ENCODE peak calls at places on chromosomes 13 and 19, in five cellular contexts. I, F, J, O and U are unnamed samples.

GRCh38 chr13:73665279-73665678 is 468.9 kb downstream of the KLF12 start:
- DNase-seq in O (no peak), J (no peak), I (no peak), F (no peak), U (no peak)

GRCh38 chr13:50712882-50713281 is 130.6 kb downstream of the DLEU7 start:
- DNase-seq in F (no peak), J (no peak), O (no peak), I (no peak), U (no peak)

GRCh38 chr19:45439569-45440258 is 16.0 kb upstream of the ERCC1 start:
- DNase-seq in F (peak; percentile 87), J (peak; percentile 78), I (peak; percentile 76), O (peak; percentile 96), U (no peak)

GRCh38 chr13:39051157-39051556 is 12.9 kb downstream of the NHLRC3 start:
- DNase-seq in J (no peak), O (no peak), I (peak; percentile 46), F (no peak), U (no peak)

GRCh38 chr19:49997709-49998108 is 27.5 kb downstream of the VRK3 start:
- DNase-seq in O (no peak), F (peak; percentile 81), J (peak; percentile 28), I (peak; percentile 85), U (no peak)

GRCh38 chr13:32537580-32538233 is 888 bp downstream of the N4BP2L2 start:
- DNase-seq in O (peak; percentile 60), F (peak; percentile 67), J (peak; percentile 7), I (peak; percentile 19), U (peak; percentile 86)

GRCh38 chr19:17289489-17289888 is 7.8 kb downstream of the ANKLE1 start:
- DNase-seq in I (peak; percentile 96), J (peak; percentile 72), F (peak; percentile 95), O (peak; percentile 79), U (no peak)

GRCh38 chr19:3366761-3367571 is 583 bp downstream of the NFIC start:
- DNase-seq in F (peak; percentile 75), I (no peak), O (peak; percentile 84), J (peak; percentile 76), U (no peak)

GRCh38 chr13:41848435-41849255 is 112.3 kb downstream of the VWA8 start:
- DNase-seq in J (no peak), F (peak; percentile 45), O (no peak), I (no peak), U (no peak)

GRCh38 chr13:27012482-27013197 is 159.0 kb downstream of the USP12 start:
- DNase-seq in O (no peak), I (no peak), J (no peak), F (peak; percentile 16), U (no peak)

GRCh38 chr19:45474191-45474940 is 6.6 kb downstream of the FOSB start:
- DNase-seq in F (no peak), O (no peak), J (no peak), I (no peak), U (no peak)

GRCh38 chr19:7897289-7897688 is 6.4 kb upstream of the MAP2K7 start:
- DNase-seq in J (no peak), O (no peak), I (no peak), F (no peak), U (no peak)

GRCh38 chr13:105998233-105998550 is 537.3 kb downstream of the EFNB2 start:
- DNase-seq in F (no peak), J (no peak), I (no peak), O (no peak), U (no peak)

GRCh38 chr13:21069561-21070004 is 8.2 kb upstream of the LATS2 start:
- DNase-seq in F (no peak), I (no peak), O (no peak), J (no peak), U (no peak)

GRCh38 chr19:2150794-2151338 is 500 bp downstream of the AP3D1 start:
- DNase-seq in I (no peak), F (no peak), O (peak; percentile 71), J (no peak), U (no peak)

GRCh38 chr13:76854894-76855293 is 31.3 kb downstream of the KCTD12 start:
- DNase-seq in O (no peak), I (no peak), F (no peak), J (no peak), U (no peak)

GRCh38 chr19:51479531-51480331 is 1.4 kb downstream of the CEACAM18 start:
- DNase-seq in F (no peak), J (no peak), I (no peak), O (no peak), U (no peak)

GRCh38 chr19:1400281-1401137 is 833 bp downstream of the GAMT start:
- DNase-seq in F (no peak), J (peak; percentile 86), I (no peak), O (peak; percentile 92), U (no peak)

GRCh38 chr13:72648513-72649065 is 78.8 kb downstream of the MZT1 start:
- DNase-seq in J (no peak), O (no peak), F (no peak), I (peak; percentile 68), U (no peak)

GRCh38 chr19:49884760-49885159 is 7.3 kb downstream of the TBC1D17 start:
- DNase-seq in J (no peak), O (no peak), I (no peak), F (no peak), U (no peak)

GRCh38 chr13:89763011-89763410 is 1584.5 kb upstream of the MIR17HG start:
- DNase-seq in J (no peak), F (no peak), I (no peak), O (no peak), U (no peak)

DNA sequence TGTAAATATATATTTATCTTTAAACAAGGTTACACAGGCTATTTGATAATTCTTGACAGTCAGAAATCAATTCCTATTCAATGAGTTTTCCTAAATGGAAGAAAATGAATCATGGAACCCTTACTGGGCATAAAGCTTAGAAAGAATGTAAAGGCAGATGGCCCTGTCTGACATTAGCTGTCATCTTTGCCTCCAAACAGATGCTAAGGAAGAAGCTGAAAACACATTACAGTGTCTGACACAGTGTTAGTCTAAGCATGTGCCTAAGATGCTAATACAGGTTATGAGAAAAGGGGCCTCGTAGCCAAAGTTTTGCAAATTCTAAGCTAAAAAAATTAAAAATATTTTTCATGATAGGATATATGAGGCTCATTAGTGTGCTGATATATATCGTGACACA is 112.9 kb downstream of the ITGBL1 start:
- DNase-seq in F (no peak), O (no peak), J (no peak), I (no peak), U (no peak)
- H3K4me3 ChIP-seq in F (no peak overlapping the region), O (no peak overlapping the region), J (no peak overlapping the region), I (no peak overlapping the region), U (no peak overlapping the region)

GRCh38 chr19:28980236-28980868 is 232.6 kb downstream of the UQCRFS1 start:
- DNase-seq in J (no peak), O (no peak), I (peak; percentile 70), F (peak; percentile 85), U (no peak)
- TF ChIP-seq CTCF in J (no peak), O (no peak), I (peak; percentile 61), F (peak; percentile 84), U (no peak)

DNA sequence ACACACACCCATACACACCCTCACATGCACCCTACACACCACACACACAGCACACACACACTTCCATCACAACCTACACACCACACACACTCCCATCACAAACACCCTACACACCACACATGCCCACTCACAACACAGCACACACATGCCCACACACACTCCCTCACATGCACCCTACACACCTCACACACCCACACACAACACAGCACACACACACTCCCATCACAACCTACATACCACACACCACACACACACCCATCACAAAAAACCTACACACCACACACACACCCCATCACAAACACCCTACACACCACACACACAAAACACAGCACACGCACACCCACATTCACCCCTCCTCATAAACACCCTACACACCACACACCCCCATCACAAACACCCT is 15.1 kb downstream of the PEPD start:
- DNase-seq in J (no peak), O (peak; percentile 9), F (no peak), I (no peak), U (no peak)
- H3K4me3 ChIP-seq in J (no peak overlapping the region), O (no peak overlapping the region), F (no peak overlapping the region), I (no peak overlapping the region), U (no peak overlapping the region)

GRCh38 chr13:113369189-113369588 is 5.3 kb upstream of the GRTP1 start:
- DNase-seq in O (no peak), J (no peak), I (no peak), F (no peak), U (no peak)

GRCh38 chr13:113373811-113374485 is 10.0 kb upstream of the GRTP1 start:
- DNase-seq in O (no peak), I (no peak), J (no peak), F (peak; percentile 46), U (peak; percentile 83)

GRCh38 chr13:113369881-113370280 is 6.0 kb upstream of the GRTP1 start:
- DNase-seq in J (no peak), O (no peak), F (peak; percentile 37), I (no peak), U (no peak)

GRCh38 chr13:113367771-113368170 is 3.8 kb upstream of the GRTP1 start:
- DNase-seq in I (no peak), F (no peak), J (no peak), O (no peak), U (no peak)

DNA sequence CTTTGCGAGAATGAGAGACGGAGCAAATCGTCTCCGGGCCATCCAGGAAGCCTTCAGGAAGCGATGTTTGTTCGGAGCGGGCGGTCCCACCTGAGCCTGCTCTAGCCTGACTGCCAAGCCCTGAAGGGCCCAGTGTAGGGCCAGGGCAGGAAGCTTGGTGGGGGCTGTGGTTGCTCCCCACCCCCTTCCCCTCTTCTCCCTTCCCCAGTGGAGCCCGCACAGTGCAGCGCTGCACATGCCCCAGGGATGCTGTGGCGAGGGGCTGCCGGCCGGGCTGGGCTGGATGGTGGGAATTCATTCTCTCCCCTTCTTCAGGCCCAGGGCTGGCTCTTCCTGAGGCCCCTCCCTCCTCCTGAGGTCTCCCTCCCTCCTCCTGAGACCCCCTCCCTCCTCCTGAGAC is 7.1 kb upstream of the GRTP1 start:
- DNase-seq in O (no peak), F (peak; percentile 33), I (no peak), J (no peak), U (peak; percentile 26)
- TF ChIP-seq CTCF in O (no peak), F (no peak), I (no peak), J (no peak), U (no peak)

GRCh38 chr13:85772379-85772778 is 26.8 kb downstream of the SLITRK6 start:
- DNase-seq in F (no peak), O (no peak), I (no peak), J (no peak), U (no peak)
- H3K4me3 ChIP-seq in F (no peak overlapping the region), O (no peak overlapping the region), I (no peak overlapping the region), J (no peak overlapping the region), U (no peak overlapping the region)

GRCh38 chr19:37309834-37310575 is 60.9 kb upstream of the ZNF527 start:
- DNase-seq in F (peak; percentile 59), O (no peak), I (peak; percentile 64), J (no peak), U (no peak)
- TF ChIP-seq CTCF in F (peak; percentile 80), O (no peak), I (peak; percentile 77), J (no peak), U (no peak)

DNA sequence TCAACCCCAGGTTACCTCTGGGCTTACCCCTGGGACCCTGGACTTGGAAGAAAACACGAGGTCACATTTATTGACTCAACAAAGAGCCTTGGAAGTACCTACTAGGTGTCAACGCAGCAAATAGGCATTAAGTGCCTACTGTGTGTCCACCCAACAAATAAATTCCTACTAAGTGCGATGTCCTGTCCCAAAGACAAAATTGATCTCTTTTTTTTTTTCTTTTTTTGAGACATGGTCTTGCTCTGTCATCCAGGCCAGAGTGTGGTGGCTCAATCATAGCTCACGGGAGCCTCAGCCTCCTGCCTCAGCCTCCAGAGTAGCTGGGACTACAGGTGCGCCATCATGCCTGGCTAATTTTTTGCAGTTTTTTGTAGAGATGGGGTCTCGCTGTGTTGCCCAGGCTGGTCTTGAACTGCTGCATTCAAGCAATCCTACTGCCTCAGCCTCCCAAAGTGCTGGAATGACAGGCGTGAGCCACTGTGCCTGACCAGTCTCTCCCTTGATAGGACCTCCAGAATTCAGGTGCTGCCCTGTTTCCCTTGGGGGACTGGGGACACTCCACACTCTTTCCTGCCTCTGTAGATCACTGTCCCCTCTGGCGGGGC is 595 bp upstream of the S1PR2 start:
- DNase-seq in J (no peak), I (no peak), F (no peak), O (no peak), U (no peak)
- H3K4me3 ChIP-seq in J (peak overlapping the region; percentile 68), I (peak overlapping the region; percentile 88), F (peak overlapping the region; percentile 85), O (peak overlapping the region; percentile 79), U (no peak overlapping the region)